ENCODE peak calls at places on chromosomes 2 and 18, in five cellular contexts. E is brain microvascular endothelial cell, G is RWPE1, A is PC-3, R is psoas muscle. P is an unnamed sample.

GRCh38 chr2:30349691-30350090 is 97.4 kb upstream of the LCLAT1 start:
- DNase-seq in R (no peak), A (no peak), E (no peak), G (no peak), P (no peak)

GRCh38 chr2:122070241-122070731 is 314.8 kb downstream of the TSN start:
- DNase-seq in R (no peak), G (no peak), A (peak), E (peak), P (no peak)

GRCh38 chr18:52216104-52216503 is 123.9 kb upstream of the DCC start:
- DNase-seq in G (no peak), E (no peak), A (no peak), R (no peak), P (no peak)

GRCh38 chr2:96909651-96910050 is 39.8 kb upstream of the SEMA4C start:
- DNase-seq in A (no peak), R (no peak), E (no peak), G (no peak), P (no peak)

GRCh38 chr2:165794520-165794882 is 454 bp upstream of the GALNT3 start:
- DNase-seq in E (peak), R (peak), G (peak), A (peak), P (peak)

GRCh38 chr18:28682912-28683311 is 506.0 kb upstream of the CDH2 start:
- DNase-seq in R (no peak), A (peak), E (no peak), G (no peak), P (no peak)

GRCh38 chr2:224956706-224957105 is 85.6 kb downstream of the DOCK10 start:
- DNase-seq in A (no peak), R (no peak), E (no peak), G (no peak), P (no peak)

GRCh38 chr18:57797209-57797651 is 5.9 kb downstream of the ATP8B1 start:
- DNase-seq in G (no peak), A (peak), E (no peak), R (no peak), P (no peak)

GRCh38 chr2:20182241-20182931 is 42.5 kb downstream of the SDC1 start:
- DNase-seq in E (peak), G (peak), A (peak), R (peak), P (no peak)

GRCh38 chr18:11994346-11994707 is 13.0 kb downstream of the IMPA2 start:
- DNase-seq in G (peak), A (peak), R (peak), E (peak), P (peak)

GRCh38 chr2:118845843-118846666 is 1.4 kb downstream of the EN1 start:
- DNase-seq in G (no peak), R (peak), A (no peak), E (no peak), P (no peak)

GRCh38 chr2:207252979-207253640 is 87.4 kb upstream of the KLF7 start:
- DNase-seq in G (no peak), R (no peak), A (no peak), E (peak), P (no peak)

GRCh38 chr2:96521219-96521618 is 15.3 kb upstream of the ARID5A start:
- DNase-seq in R (no peak), G (no peak), E (no peak), A (no peak), P (no peak)

GRCh38 chr2:237177986-237178385 is 92.3 kb downstream of the COPS8 start:
- DNase-seq in R (no peak), A (no peak), E (no peak), G (no peak), P (no peak)

GRCh38 chr2:31365834-31366505 is 48.6 kb downstream of the XDH start:
- DNase-seq in A (no peak), G (no peak), E (no peak), R (no peak), P (no peak)

GRCh38 chr2:73176205-73176880 is 26.0 kb upstream of the NOTO start:
- DNase-seq in A (no peak), R (peak), G (no peak), E (no peak), P (peak)

GRCh38 chr2:184734338-184734737 is 136.0 kb downstream of the ZNF804A start:
- DNase-seq in R (no peak), G (no peak), E (no peak), A (no peak), P (no peak)

GRCh38 chr2:136021976-136022375 is 36.5 kb upstream of the DARS1 start:
- DNase-seq in E (no peak), R (no peak), G (no peak), A (no peak), P (no peak)

GRCh38 chr2:230085201-230085600 is 16.5 kb upstream of the SLC16A14 start:
- DNase-seq in E (no peak), A (no peak), G (no peak), R (no peak), P (no peak)

GRCh38 chr2:141490886-141491285 is 639.9 kb downstream of the LRP1B start:
- DNase-seq in E (no peak), R (no peak), A (peak), G (no peak), P (no peak)

GRCh38 chr18:58135806-58136331 is 91.8 kb downstream of the NEDD4L start:
- DNase-seq in E (peak), R (no peak), A (peak), G (peak), P (peak)

GRCh38 chr2:222217712-222218111 is 81.1 kb downstream of the PAX3 start:
- DNase-seq in A (no peak), E (no peak), G (no peak), R (no peak), P (no peak)

GRCh38 chr2:109256921-109257320 is 127.9 kb downstream of the SH3RF3 start:
- DNase-seq in R (peak), G (no peak), A (no peak), E (no peak), P (no peak)

GRCh38 chr2:218898109-218898878 is 17.6 kb downstream of the WNT10A start:
- DNase-seq in R (peak), A (peak), G (peak), E (peak), P (peak)

GRCh38 chr2:190636362-190636761 is 12.5 kb upstream of the NAB1 start:
- DNase-seq in R (no peak), A (peak), E (peak), G (peak), P (no peak)

GRCh38 chr18:63454497-63454896 is 22.3 kb upstream of the SERPINB5 start:
- DNase-seq in E (no peak), R (no peak), G (peak), A (peak), P (no peak)

GRCh38 chr2:19648583-19648982 is 253.2 kb downstream of the TTC32 start:
- DNase-seq in A (peak), E (peak), G (peak), R (peak), P (no peak)

GRCh38 chr18:3554091-3554601 is 104.2 kb downstream of the TGIF1 start:
- DNase-seq in A (no peak), E (peak), G (no peak), R (no peak), P (no peak)

GRCh38 chr2:158079672-158080071 is 22.0 kb upstream of the UPP2 start:
- DNase-seq in R (no peak), A (peak), G (peak), E (no peak), P (no peak)

GRCh38 chr2:174902491-174903242 is 102.5 kb downstream of the CHN1 start:
- DNase-seq in R (no peak), E (peak), A (no peak), G (no peak), P (no peak)

GRCh38 chr2:191631754-191632153 is 46.2 kb upstream of the NABP1 start:
- DNase-seq in R (no peak), A (peak), G (peak), E (no peak), P (no peak)

GRCh38 chr2:127669056-127669455 is 6.3 kb downstream of the LIMS2 start:
- DNase-seq in A (no peak), R (no peak), E (no peak), G (no peak), P (no peak)

GRCh38 chr2:42072349-42073118 is 24.7 kb downstream of the PKDCC start:
- DNase-seq in R (peak), A (no peak), E (no peak), G (no peak), P (no peak)

DNA sequence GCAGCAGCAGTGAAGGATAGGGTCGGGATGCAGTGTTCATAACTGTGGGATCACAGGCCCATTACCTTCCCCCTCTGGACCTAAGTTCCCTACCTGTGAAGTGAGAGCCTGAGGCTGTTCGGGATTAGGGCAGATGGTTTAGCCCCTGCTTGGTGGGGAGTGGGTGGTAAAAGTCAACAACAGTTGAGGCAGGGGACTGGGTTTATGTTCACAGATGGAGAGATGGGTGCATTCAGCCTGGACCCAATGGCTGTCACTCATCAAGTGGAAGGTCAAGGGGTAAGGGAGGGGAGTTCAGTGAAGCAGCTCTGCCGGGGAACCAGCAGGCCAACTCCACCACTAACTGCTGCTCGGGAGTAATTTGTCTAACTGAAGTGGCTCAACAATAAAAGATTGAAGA is 180.4 kb downstream of the FAM210A start:
- DNase-seq in A (no peak), E (no peak), G (no peak), R (no peak), P (no peak)
- H3K27ac ChIP-seq in A (no peak), E (no peak), G (no peak), R (no peak), P (no peak)

DNA sequence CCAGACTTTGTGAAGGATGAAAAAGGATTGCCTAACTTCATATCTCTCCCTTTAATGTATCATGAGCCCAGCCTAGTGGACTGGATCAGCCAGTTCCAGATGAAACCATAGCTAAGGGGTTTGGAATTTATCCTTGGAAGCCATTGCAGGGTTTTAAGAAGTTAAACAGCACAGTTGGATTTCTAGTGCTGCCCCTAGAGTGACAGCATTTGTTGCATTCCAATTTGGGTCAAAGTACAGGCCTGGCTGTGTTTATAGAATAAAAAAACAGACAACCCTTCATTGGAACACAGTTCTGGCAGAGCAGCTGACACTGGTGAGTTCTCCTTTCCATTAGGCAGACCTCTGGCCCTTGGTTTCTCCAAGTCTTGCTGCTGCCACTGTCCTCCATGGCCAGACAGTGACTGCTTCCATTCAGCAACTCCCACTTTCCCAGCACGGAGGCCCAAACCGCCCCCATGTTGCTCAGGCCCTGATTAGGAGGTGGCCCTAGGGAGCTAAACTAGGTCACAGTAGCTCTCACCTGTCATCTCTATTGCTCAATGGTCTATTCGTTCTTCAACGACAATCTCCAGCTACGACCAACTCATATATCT is 8.0 kb downstream of the GPR39 start:
- DNase-seq in A (peak), E (no peak), G (no peak), R (no peak), P (no peak)
- TF ChIP-seq CTCF in A (no peak), E (no peak), G (no peak), R (no peak), P (no peak)

DNA sequence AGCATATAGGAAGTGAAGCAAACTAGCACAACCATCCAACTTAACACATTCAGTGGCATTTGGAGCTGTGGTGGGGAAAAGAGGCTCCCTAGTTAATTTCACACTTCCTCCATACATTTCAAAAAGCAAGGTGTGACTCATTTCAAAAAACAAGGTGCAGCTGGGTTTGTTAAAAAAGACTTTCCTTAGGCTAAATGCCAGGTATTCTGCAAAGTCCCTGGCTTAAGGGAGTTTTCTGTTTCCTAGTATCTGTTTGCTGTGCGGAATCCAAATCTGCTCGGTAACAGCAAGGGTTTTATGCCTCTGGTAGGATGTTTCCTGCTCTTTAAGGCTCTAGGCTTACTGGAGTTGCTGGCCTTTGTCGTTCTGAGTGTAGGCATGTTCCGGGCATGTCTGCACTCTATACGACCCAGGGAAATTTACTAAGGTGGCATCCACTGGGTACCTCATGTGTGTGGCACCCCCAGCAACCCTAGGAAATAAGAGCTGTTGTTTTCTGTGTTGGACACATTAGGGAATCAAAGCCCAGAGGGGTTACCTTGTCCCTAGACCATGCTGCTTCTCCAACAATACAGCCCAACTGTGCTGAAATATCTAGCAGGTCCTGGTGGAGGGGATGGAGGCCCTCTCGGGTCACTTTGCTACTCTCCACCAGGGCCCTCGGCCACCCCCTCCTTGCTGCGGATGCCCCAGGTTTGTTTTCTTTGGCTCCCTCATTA is 635 bp upstream of the MSGN1 start:
- DNase-seq in G (peak), A (no peak), E (no peak), R (no peak), P (no peak)
- H3K27ac ChIP-seq in G (peak), A (no peak), E (no peak), R (no peak), P (no peak)

GRCh38 chr2:28368417-28368798 is 24.2 kb upstream of the FOSL2 start:
- DNase-seq in R (peak), E (no peak), A (no peak), G (no peak), P (no peak)
- TF ChIP-seq CTCF in R (no peak), E (no peak), A (no peak), G (no peak), P (no peak)

GRCh38 chr18:48931680-48932461 is 18.9 kb downstream of the SMAD7 start:
- DNase-seq in E (no peak), G (no peak), A (no peak), R (no peak), P (no peak)

GRCh38 chr18:48934400-48934707 is 16.4 kb downstream of the SMAD7 start:
- DNase-seq in R (no peak), E (no peak), A (no peak), G (no peak), P (no peak)

GRCh38 chr18:48933578-48934399 is 17.0 kb downstream of the SMAD7 start:
- DNase-seq in R (no peak), E (no peak), A (no peak), G (no peak), P (no peak)

GRCh38 chr18:48932462-48932818 is 18.3 kb downstream of the SMAD7 start:
- DNase-seq in R (no peak), E (no peak), A (no peak), G (no peak), P (no peak)

GRCh38 chr18:48932822-48933510 is 17.8 kb downstream of the SMAD7 start:
- DNase-seq in R (no peak), E (peak), G (no peak), A (no peak), P (no peak)
- H3K27ac ChIP-seq in R (peak), E (peak), G (peak), A (no peak), P (peak)

GRCh38 chr2:242011516-242011915 is 142.0 kb downstream of the RTP5 start:
- DNase-seq in E (no peak), A (no peak), R (no peak), G (no peak), P (peak)
- TF ChIP-seq CTCF in E (no peak), A (no peak), R (no peak), G (no peak), P (no peak)